ENCODE peak calls at places on chromosomes 2 and 18, in nine cellular contexts. K is thoracic aorta, B is colonic mucosa, Q is endothelial cell, X is type B pancreatic cell, P is activated B cell treated with CpG ODN at 0.5 μM for 24 hours, M is ascending aorta, W is left lung, L is nephron progenitor cell. V is an unnamed sample.

GRCh38 chr2:29632018-29632417 is 289.4 kb downstream of the ALK start:
- DNase-seq in K (no peak), B (no peak), Q (no peak), X (no peak), P (no peak), M (no peak), W (no peak), L (no peak), V (no peak)

GRCh38 chr2:144669196-144669987 is 149.5 kb upstream of the ZEB2 start:
- DNase-seq in K (no peak), B (no peak), Q (no peak), X (no peak), P (no peak), M (no peak), W (no peak), L (no peak), V (no peak)

GRCh38 chr2:223947711-223948205 is 2.6 kb upstream of the WDFY1 start:
- DNase-seq in K (no peak), B (no peak), Q (no peak), X (no peak), P (no peak), M (no peak), W (no peak), L (no peak), V (no peak)

GRCh38 chr2:47086054-47086471 is 69.0 kb downstream of the STPG4 start:
- DNase-seq in K (no peak), B (no peak), Q (no peak), X (no peak), P (no peak), M (no peak), W (no peak), L (no peak), V (no peak)

GRCh38 chr2:28228419-28228995 is 164.2 kb upstream of the FOSL2 start:
- DNase-seq in K (no peak), B (no peak), Q (no peak), X (no peak), P (no peak), M (no peak), W (no peak), L (no peak), V (no peak)

GRCh38 chr2:230796280-230796862 is 68.4 kb upstream of the ITM2C start:
- DNase-seq in K (no peak), B (no peak), Q (no peak), X (no peak), P (no peak), M (no peak), W (no peak), L (no peak), V (no peak)

GRCh38 chr2:101999122-101999789 is 7.5 kb downstream of the IL1R2 start:
- DNase-seq in K (no peak), B (peak; percentile 74), Q (no peak), X (no peak), P (no peak), M (no peak), W (no peak), L (no peak), V (no peak)

GRCh38 chr18:72848534-72849237 is 19.1 kb downstream of the NETO1 start:
- DNase-seq in K (no peak), B (no peak), Q (no peak), X (no peak), P (no peak), M (no peak), W (no peak), L (no peak), V (no peak)

GRCh38 chr2:150150137-150150536 is 337.3 kb downstream of the RND3 start:
- DNase-seq in K (no peak), B (no peak), Q (no peak), X (no peak), P (no peak), M (no peak), W (no peak), L (no peak), V (no peak)

GRCh38 chr2:102442967-102443828 is 20.2 kb downstream of the IL18RAP start:
- DNase-seq in K (no peak), B (peak; percentile 34), Q (peak; percentile 33), X (no peak), P (no peak), M (no peak), W (no peak), L (peak; percentile 21), V (no peak)

GRCh38 chr2:131154071-131154531 is 49.0 kb downstream of the PLEKHB2 start:
- DNase-seq in K (no peak), B (peak; percentile 40), Q (peak; percentile 76), X (no peak), P (peak; percentile 49), M (no peak), W (no peak), L (peak; percentile 74), V (no peak)

GRCh38 chr18:62425465-62426190 is 97.2 kb upstream of the ZCCHC2 start:
- DNase-seq in K (peak; percentile 52), B (peak; percentile 91), Q (peak; percentile 83), X (no peak), P (no peak), M (peak; percentile 96), W (peak; percentile 71), L (peak; percentile 62), V (peak; percentile 67)

GRCh38 chr2:20222769-20223344 is 2.1 kb downstream of the SDC1 start:
- DNase-seq in K (no peak), B (no peak), Q (no peak), X (no peak), P (no peak), M (no peak), W (peak; percentile 27), L (no peak), V (no peak)

GRCh38 chr2:198137733-198138132 is 333.3 kb downstream of the PLCL1 start:
- DNase-seq in K (no peak), B (no peak), Q (no peak), X (no peak), P (no peak), M (no peak), W (no peak), L (no peak), V (no peak)
- TF ChIP-seq CTCF in K (no peak), B (no peak), Q (no peak), X (peak; percentile 34), P (no peak), M (no peak), W (no peak), L (peak; percentile 10), V (no peak)

DNA sequence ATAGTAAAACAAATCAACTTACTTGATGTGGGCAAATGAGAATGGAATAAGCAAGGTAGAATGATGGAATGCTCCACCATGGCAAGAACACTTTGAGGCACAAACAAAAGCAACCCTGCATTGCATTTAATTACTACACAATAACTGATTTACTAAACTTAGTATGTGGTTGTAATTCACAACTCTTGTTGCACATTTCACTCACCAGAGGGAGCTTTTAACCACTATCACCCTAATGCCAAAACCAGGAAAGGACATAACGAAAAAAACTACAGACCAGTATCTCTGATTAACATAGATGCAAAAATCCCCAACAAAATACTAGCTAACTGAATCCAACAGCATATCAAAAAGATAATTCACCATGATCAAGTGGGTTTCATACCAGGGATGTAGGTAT is 659.8 kb downstream of the CPS1 start:
- DNase-seq in K (no peak), B (no peak), Q (no peak), X (no peak), P (no peak), M (no peak), W (no peak), L (no peak), V (no peak)
- TF ChIP-seq CTCF in K (no peak), B (no peak), Q (no peak), X (peak; percentile 58), P (no peak), M (no peak), W (no peak), L (peak; percentile 21), V (no peak)

GRCh38 chr2:23505984-23506380 is 121.0 kb downstream of the KLHL29 start:
- DNase-seq in K (no peak), B (no peak), Q (no peak), X (no peak), P (no peak), M (no peak), W (no peak), L (no peak), V (no peak)

GRCh38 chr2:23503682-23504081 is 118.7 kb downstream of the KLHL29 start:
- DNase-seq in K (no peak), B (no peak), Q (no peak), X (no peak), P (no peak), M (no peak), W (no peak), L (no peak), V (no peak)

GRCh38 chr2:23504591-23504990 is 119.6 kb downstream of the KLHL29 start:
- DNase-seq in K (no peak), B (no peak), Q (no peak), X (no peak), P (no peak), M (no peak), W (no peak), L (no peak), V (no peak)

GRCh38 chr2:23506460-23507266 is 121.7 kb downstream of the KLHL29 start:
- DNase-seq in K (no peak), B (no peak), Q (no peak), X (no peak), P (no peak), M (no peak), W (no peak), L (no peak), V (no peak)

DNA sequence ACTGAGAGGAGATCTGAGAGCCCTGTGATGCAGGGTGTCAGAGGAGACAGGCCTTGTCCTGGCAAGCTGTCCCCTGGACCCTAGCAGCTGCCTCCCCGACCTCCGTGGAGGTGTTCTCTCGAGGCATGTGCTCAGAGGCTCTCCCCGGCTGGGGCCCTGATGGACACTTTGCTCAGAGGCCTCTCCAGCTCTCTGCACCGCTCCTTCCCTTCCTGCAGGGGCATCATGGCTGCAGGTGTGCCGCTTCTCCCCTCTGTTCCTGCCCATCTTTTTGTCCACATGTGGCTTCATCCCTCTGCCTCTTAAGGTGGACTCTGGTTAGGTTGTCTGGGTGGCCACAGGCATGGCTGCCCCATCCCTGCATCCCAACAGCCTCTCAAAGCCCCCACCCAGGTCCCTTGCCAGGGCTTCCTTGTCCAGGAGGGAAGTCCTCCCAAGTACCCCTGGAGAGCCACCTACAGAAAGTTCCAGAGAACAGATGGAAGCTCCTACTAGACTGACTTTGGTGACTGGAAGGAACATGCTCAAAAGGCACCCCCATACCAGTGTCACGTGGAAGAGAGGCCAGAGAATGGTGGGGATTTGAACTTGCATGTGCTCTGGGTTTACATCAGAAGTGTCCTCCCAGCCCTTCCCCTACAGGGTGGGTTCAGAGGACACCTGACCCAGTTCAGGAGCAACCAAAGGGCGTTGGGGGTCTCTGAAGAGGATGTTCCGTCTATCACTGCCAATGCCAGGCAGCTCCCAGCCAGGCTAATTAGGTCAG is 120.4 kb downstream of the KLHL29 start:
- DNase-seq in K (no peak), B (no peak), Q (no peak), X (no peak), P (no peak), M (no peak), W (no peak), L (no peak), V (no peak)
- TF ChIP-seq CTCF in K (no peak), B (no peak), Q (no peak), X (no peak), P (no peak), M (no peak), W (no peak), L (no peak), V (no peak)

DNA sequence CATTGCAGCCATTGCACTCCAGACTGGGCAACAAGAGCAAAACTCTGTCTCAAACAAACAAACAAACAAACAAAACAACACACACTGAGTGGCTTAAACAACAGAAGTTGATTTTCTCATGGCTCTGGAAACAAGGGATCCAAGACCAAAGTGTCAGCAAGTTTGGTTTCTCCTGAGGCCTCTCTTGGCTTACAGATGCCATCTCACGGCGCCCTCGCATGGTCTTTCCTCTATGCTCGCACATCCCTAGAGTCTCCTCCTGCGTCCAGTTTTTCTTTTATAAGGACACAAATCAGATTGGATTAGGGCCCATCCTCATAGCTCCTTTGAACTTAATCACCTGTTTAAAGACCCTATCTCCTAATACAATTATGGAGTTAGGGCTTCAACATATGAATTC is 133.4 kb upstream of the LRRTM1 start:
- DNase-seq in K (no peak), B (no peak), Q (no peak), X (no peak), P (no peak), M (no peak), W (no peak), L (no peak), V (no peak)
- TF ChIP-seq CTCF in K (no peak), B (no peak), Q (no peak), X (no peak), P (no peak), M (no peak), W (no peak), L (no peak), V (no peak)

V was measured in mesothelial cell of epicardium.